ENCODE peak calls at places on chromosomes 16 and 17, in nine cellular contexts. V, A, Z, Y, P, X, U, Q and J are unnamed samples.

GRCh38 chr16:56989988-56990387 is 631 bp downstream of the NLRC5 start:
- DNase-seq in Q (no peak), X (no peak), U (no peak), Y (peak), V (no peak), A (no peak), P (no peak), Z (peak), J (no peak)

GRCh38 chr16:22370038-22370541 is 4.3 kb downstream of the CDR2 start:
- DNase-seq in U (no peak), Q (no peak), P (no peak), X (no peak), Z (no peak), Y (no peak), A (no peak), V (peak), J (peak)

GRCh38 chr17:64401941-64402340 is 11.3 kb upstream of the PECAM1 start:
- DNase-seq in A (no peak), X (no peak), U (no peak), Q (no peak), V (no peak), Y (no peak), Z (no peak), P (no peak), J (no peak)

GRCh38 chr16:56606688-56607618 is 1.4 kb upstream of the MT2A start:
- DNase-seq in V (peak), U (peak), A (peak), X (peak), Z (peak), Y (peak), P (no peak), Q (peak), J (peak)

GRCh38 chr16:67833035-67833417 is 9.1 kb upstream of the THAP11 start:
- DNase-seq in X (no peak), Q (no peak), P (peak), V (no peak), Y (no peak), Z (no peak), U (no peak), A (no peak), J (no peak)

GRCh38 chr17:41559548-41559947 is 12.3 kb downstream of the KRT9 start:
- DNase-seq in U (no peak), Z (no peak), X (no peak), A (no peak), Y (no peak), V (no peak), P (no peak), Q (no peak), J (no peak)

GRCh38 chr17:68033636-68034451 is 1.7 kb upstream of the KPNA2 start:
- DNase-seq in P (no peak), Y (no peak), U (no peak), A (peak), Q (no peak), X (no peak), Z (no peak), V (no peak), J (no peak)

GRCh38 chr16:89586853-89587252 is 11.3 kb downstream of the CPNE7 start:
- DNase-seq in V (no peak), Z (peak), Y (no peak), Q (no peak), U (peak), A (no peak), P (no peak), X (no peak), J (no peak)

GRCh38 chr17:72837335-72837734 is 255.2 kb downstream of the SLC39A11 start:
- DNase-seq in Z (no peak), U (no peak), X (no peak), A (no peak), Y (no peak), V (no peak), Q (no peak), P (no peak), J (no peak)

GRCh38 chr17:40341808-40342574 is 22.5 kb downstream of the GJD3 start:
- DNase-seq in X (peak), Y (peak), A (no peak), V (no peak), Q (peak), Z (peak), P (no peak), U (peak), J (no peak)

GRCh38 chr17:40340327-40340726 is 24.2 kb downstream of the GJD3 start:
- DNase-seq in U (no peak), Z (no peak), V (no peak), X (no peak), P (no peak), Y (no peak), Q (no peak), A (no peak), J (no peak)

GRCh38 chr17:40342575-40343058 is 21.9 kb downstream of the GJD3 start:
- DNase-seq in A (no peak), U (no peak), V (no peak), P (no peak), Z (peak), Y (no peak), Q (no peak), X (no peak), J (no peak)

GRCh38 chr17:40339068-40339699 is 25.4 kb downstream of the GJD3 start:
- DNase-seq in Q (no peak), P (peak), A (no peak), U (no peak), V (no peak), Y (no peak), Z (peak), X (no peak), J (no peak)

DNA sequence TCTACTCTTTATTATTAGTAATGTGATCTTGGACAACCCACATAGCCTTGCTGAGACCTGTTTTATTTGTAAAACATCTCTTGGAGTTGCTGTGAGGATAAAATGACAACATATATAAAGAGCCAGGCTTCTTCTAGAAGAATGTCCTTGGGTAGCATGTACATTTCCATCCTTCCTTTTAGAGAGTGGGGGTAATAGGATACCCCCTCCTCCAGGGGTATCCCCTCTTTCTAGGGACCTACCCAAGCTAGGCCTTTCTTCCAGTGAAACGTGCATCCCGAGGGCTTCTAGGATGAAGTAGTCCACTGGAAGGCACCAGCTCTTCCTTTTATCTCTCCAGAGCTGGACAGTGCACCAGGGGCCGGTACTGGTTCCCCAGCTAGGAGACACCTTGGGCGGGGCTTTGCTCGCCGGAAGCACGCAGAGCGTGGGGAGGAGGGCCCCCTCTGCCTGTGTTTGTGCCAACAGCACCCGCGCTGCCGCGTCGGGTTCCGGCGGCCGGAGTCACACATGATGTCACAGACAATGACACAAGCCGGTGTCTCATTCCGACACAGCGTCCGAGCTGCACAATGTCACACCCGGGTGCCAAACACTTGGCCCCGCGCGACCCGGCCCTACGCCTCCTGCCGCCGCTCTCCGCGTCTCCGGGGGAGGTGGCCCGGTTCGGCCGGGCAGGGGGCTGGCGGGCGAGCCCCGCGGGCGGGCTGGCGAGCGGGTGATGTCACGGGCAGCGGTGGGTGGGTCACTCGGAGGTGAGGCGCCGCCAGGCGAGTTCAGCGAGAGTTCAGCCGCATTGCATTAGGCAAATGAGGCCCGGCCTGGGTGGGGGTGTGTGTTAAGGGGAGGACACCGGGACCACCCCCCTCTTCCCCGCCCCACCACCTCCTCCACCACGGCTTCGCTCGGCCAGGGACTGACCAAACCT is 23.4 kb downstream of the GJD3 start:
- DNase-seq in X (peak), A (no peak), Y (peak), Q (peak), V (no peak), P (peak), U (peak), Z (peak), J (no peak)
- TF ChIP-seq CTCF in X (peak), A (peak), Y (no peak), Q (no peak), V (no peak), P (no peak), U (no peak), Z (no peak), J (no peak)

GRCh38 chr17:7570351-7570750 is 8.6 kb downstream of the SENP3 start:
- DNase-seq in P (no peak), V (no peak), X (no peak), Q (no peak), Z (no peak), U (no peak), Y (no peak), A (no peak), J (no peak)
- H3K4me3 ChIP-seq in P (no peak), V (no peak), X (no peak), Q (no peak), Z (no peak), U (no peak), Y (no peak), A (no peak), J (no peak)

GRCh38 chr17:77502626-77503292 is 362.0 kb downstream of the SEC14L1 start:
- DNase-seq in X (no peak), Y (peak), Z (peak), A (no peak), P (no peak), V (no peak), Q (no peak), U (no peak), J (no peak)

GRCh38 chr17:77498875-77499698 is 358.3 kb downstream of the SEC14L1 start:
- DNase-seq in V (no peak), Y (peak), U (no peak), A (no peak), P (no peak), X (no peak), Q (peak), Z (peak), J (no peak)

GRCh38 chr17:77501751-77502625 is 361.2 kb downstream of the SEC14L1 start:
- DNase-seq in P (no peak), Z (peak), U (no peak), X (no peak), A (no peak), Q (peak), V (no peak), Y (peak), J (no peak)

GRCh38 chr17:77499699-77500435 is 359.1 kb downstream of the SEC14L1 start:
- DNase-seq in Q (peak), Y (peak), U (no peak), X (no peak), P (no peak), A (no peak), Z (peak), V (no peak), J (no peak)

DNA sequence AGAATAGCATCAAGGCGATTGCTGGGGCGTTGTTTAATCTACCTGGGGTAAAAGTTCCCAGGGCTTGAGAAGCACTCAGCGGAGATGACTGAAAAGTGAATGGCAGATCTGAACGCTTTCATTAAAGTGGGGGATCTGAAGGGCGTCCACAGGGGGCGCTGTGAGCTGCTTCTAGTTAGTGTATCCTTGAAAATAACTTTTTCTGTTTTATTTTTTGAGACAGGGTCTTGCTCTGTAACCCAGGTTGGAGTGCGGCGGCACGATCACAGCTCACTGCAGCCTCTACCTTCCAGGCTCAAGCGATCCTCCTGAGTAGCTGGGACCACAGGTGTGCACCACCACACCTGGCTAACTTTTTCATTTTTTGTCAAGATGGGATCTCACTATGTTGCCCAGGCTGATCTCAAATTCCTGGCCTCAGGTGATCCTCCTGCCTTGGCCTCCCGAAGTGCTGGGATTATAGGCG is 360.4 kb downstream of the SEC14L1 start:
- DNase-seq in V (no peak), P (no peak), U (no peak), Y (no peak), A (no peak), Q (peak), X (no peak), Z (peak), J (no peak)
- TF ChIP-seq CTCF in V (peak), P (peak), U (no peak), Y (no peak), A (peak), Q (no peak), X (peak), Z (no peak), J (peak)

GRCh38 chr17:28043296-28043695 is 819 bp downstream of the NLK start:
- DNase-seq in P (no peak), Y (no peak), Z (no peak), Q (no peak), V (no peak), U (no peak), X (no peak), A (no peak), J (no peak)

GRCh38 chr17:28046034-28046825 is 3.8 kb downstream of the NLK start:
- DNase-seq in A (no peak), P (no peak), V (no peak), Q (no peak), Z (no peak), X (no peak), U (no peak), Y (no peak), J (no peak)

GRCh38 chr17:28049071-28049470 is 6.6 kb downstream of the NLK start:
- DNase-seq in P (no peak), A (no peak), X (no peak), Z (no peak), Y (no peak), V (no peak), U (no peak), Q (no peak), J (no peak)

GRCh38 chr17:28045304-28045703 is 2.8 kb downstream of the NLK start:
- DNase-seq in A (no peak), P (no peak), Y (no peak), X (no peak), Q (no peak), V (no peak), U (no peak), Z (no peak), J (no peak)

GRCh38 chr17:28047806-28048205 is 5.3 kb downstream of the NLK start:
- DNase-seq in V (no peak), Z (no peak), U (no peak), A (no peak), P (no peak), Q (no peak), Y (no peak), X (no peak), J (no peak)
- H3K4me3 ChIP-seq in V (no peak), Z (no peak), U (no peak), A (no peak), P (no peak), Q (no peak), Y (no peak), X (no peak), J (no peak)